ENCODE peak calls at places on chromosome 10, in six cellular contexts. D, Q, N, A, W and V are unnamed samples.

GRCh38 chr10:102729090-102730026 is 14.4 kb upstream of the WBP1L start:
- DNase-seq in D (peak), Q (peak), N (peak), A (peak), W (peak), V (peak)

GRCh38 chr10:121702351-121703320 is 104.4 kb upstream of the FGFR2 start:
- DNase-seq in D (no peak), Q (no peak), N (no peak), A (no peak), W (no peak), V (no peak)

GRCh38 chr10:23643396-23643795 is 204.5 kb downstream of the OTUD1 start:
- DNase-seq in D (no peak), Q (no peak), N (peak), A (no peak), W (no peak), V (no peak)

GRCh38 chr10:129756912-129757861 is 206.9 kb downstream of the EBF3 start:
- DNase-seq in D (peak), Q (no peak), N (peak), A (no peak), W (no peak), V (peak)

GRCh38 chr10:132175401-132175800 is 11.3 kb upstream of the DPYSL4 start:
- DNase-seq in D (no peak), Q (no peak), N (no peak), A (no peak), W (no peak), V (peak)

GRCh38 chr10:62188021-62188616 is 80.5 kb downstream of the RTKN2 start:
- DNase-seq in D (no peak), Q (no peak), N (no peak), A (no peak), W (no peak), V (no peak)

GRCh38 chr10:84188815-84189214 is 5.5 kb upstream of the CDHR1 start:
- DNase-seq in D (peak), Q (no peak), N (no peak), A (no peak), W (no peak), V (no peak)

GRCh38 chr10:125037145-125037544 is 95.2 kb downstream of the ZRANB1 start:
- DNase-seq in D (no peak), Q (no peak), N (no peak), A (no peak), W (no peak), V (no peak)

GRCh38 chr10:102593804-102594079 is 50.5 kb upstream of the TRIM8 start:
- DNase-seq in D (no peak), Q (no peak), N (no peak), A (no peak), W (no peak), V (no peak)

GRCh38 chr10:12687996-12688395 is 313.5 kb downstream of the CCDC3 start:
- DNase-seq in D (no peak), Q (no peak), N (no peak), A (no peak), W (no peak), V (no peak)

GRCh38 chr10:126391162-126391880 is 3.0 kb upstream of the ADAM12 start:
- DNase-seq in D (no peak), Q (peak), N (no peak), A (peak), W (no peak), V (no peak)

GRCh38 chr10:78634389-78634815 is 434.4 kb upstream of the ZMIZ1 start:
- DNase-seq in D (no peak), Q (no peak), N (no peak), A (no peak), W (peak), V (no peak)

GRCh38 chr10:113880236-113880635 is 25.8 kb downstream of the NHLRC2 start:
- DNase-seq in D (no peak), Q (no peak), N (no peak), A (no peak), W (no peak), V (no peak)

GRCh38 chr10:61899045-61899444 is 2.5 kb upstream of the ARID5B start:
- DNase-seq in D (no peak), Q (no peak), N (no peak), A (no peak), W (no peak), V (no peak)

GRCh38 chr10:97737770-97738265 is 890 bp downstream of the ZFYVE27 start:
- DNase-seq in D (no peak), Q (no peak), N (no peak), A (no peak), W (peak), V (no peak)

GRCh38 chr10:7649673-7650330 is 17.0 kb downstream of the ITIH5 start:
- DNase-seq in D (no peak), Q (no peak), N (no peak), A (no peak), W (no peak), V (no peak)

GRCh38 chr10:122139226-122139625 is 131.9 kb upstream of the BTBD16 start:
- DNase-seq in D (no peak), Q (no peak), N (no peak), A (no peak), W (no peak), V (no peak)

GRCh38 chr10:55476129-55476528 is 675.1 kb upstream of the PCDH15 start:
- DNase-seq in D (no peak), Q (no peak), N (no peak), A (no peak), W (no peak), V (no peak)

GRCh38 chr10:26777686-26778085 is 80.2 kb downstream of the PDSS1 start:
- DNase-seq in D (no peak), Q (no peak), N (no peak), A (no peak), W (no peak), V (no peak)

GRCh38 chr10:106267591-106267990 is 896.9 kb downstream of the SORCS1 start:
- DNase-seq in D (peak), Q (no peak), N (no peak), A (no peak), W (no peak), V (no peak)

GRCh38 chr10:94439275-94439861 is 37.0 kb downstream of the TBC1D12 start:
- DNase-seq in D (no peak), Q (no peak), N (no peak), A (no peak), W (no peak), V (no peak)

GRCh38 chr10:101050206-101051069 is 11.4 kb upstream of the KAZALD1 start:
- DNase-seq in D (peak), Q (peak), N (peak), A (peak), W (peak), V (peak)

GRCh38 chr10:31803606-31804195 is 124.9 kb downstream of the ARHGAP12 start:
- DNase-seq in D (no peak), Q (no peak), N (no peak), A (no peak), W (no peak), V (no peak)

GRCh38 chr10:69470463-69471163 is 19.3 kb downstream of the TSPAN15 start:
- DNase-seq in D (no peak), Q (no peak), N (no peak), A (no peak), W (no peak), V (no peak)

GRCh38 chr10:131858583-131859340 is 42.0 kb upstream of the PPP2R2D start:
- DNase-seq in D (peak), Q (no peak), N (no peak), A (no peak), W (no peak), V (no peak)

GRCh38 chr10:128035557-128035973 is 90.7 kb downstream of the MKI67 start:
- DNase-seq in D (peak), Q (peak), N (peak), A (no peak), W (peak), V (peak)

GRCh38 chr10:112026438-112026837 is 157.1 kb downstream of the GPAM start:
- DNase-seq in D (no peak), Q (no peak), N (no peak), A (no peak), W (no peak), V (no peak)

GRCh38 chr10:122165914-122166313 is 105.2 kb upstream of the BTBD16 start:
- DNase-seq in D (peak), Q (no peak), N (no peak), A (no peak), W (no peak), V (no peak)

GRCh38 chr10:8873310-8873709 is 818.8 kb downstream of the GATA3 start:
- DNase-seq in D (no peak), Q (no peak), N (no peak), A (no peak), W (no peak), V (no peak)

GRCh38 chr10:14215601-14216000 is 115.1 kb downstream of the FRMD4A start:
- DNase-seq in D (no peak), Q (no peak), N (no peak), A (no peak), W (no peak), V (no peak)

GRCh38 chr10:133396035-133396624 is 2.2 kb downstream of the MTG1 start:
- DNase-seq in D (peak), Q (no peak), N (no peak), A (peak), W (no peak), V (no peak)

GRCh38 chr10:133391761-133392518 is 2.0 kb upstream of the MTG1 start:
- DNase-seq in D (peak), Q (no peak), N (no peak), A (peak), W (no peak), V (no peak)

GRCh38 chr10:133393401-133394063 is 425 bp upstream of the MTG1 start:
- DNase-seq in D (peak), Q (no peak), N (no peak), A (peak), W (no peak), V (no peak)

GRCh38 chr10:133394801-133395221 is 854 bp downstream of the MTG1 start:
- DNase-seq in D (peak), Q (no peak), N (no peak), A (peak), W (no peak), V (no peak)

DNA sequence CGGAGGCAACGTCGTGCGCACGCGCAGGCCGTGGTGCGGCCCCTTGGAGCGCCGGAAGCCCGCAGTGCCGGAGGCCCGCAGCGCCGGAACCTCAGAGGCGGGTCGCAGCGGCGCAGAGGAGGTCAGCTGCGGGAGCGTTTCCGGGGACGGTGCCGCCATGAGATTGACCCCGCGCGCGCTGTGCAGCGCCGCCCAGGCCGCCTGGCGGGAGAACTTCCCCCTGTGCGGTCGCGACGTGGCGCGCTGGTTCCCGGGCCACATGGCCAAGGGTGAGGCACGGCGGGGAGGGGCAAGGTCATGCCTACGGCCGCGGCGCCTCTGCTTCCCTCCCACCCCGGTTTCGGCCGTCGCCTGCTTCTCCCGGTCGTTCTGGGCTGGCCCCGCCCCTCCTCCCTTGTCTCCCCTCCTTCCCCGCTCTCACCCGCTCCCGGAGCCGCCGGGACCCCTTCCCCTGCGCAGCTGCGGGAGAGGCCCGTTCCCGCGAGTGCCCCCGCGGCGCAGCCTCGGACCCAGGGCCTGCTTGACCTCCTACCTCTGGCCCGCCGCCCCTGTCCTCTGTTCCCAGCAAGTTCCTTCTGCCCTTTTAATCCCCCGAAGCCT is at the start of gene MTG1:
- DNase-seq in D (peak), Q (peak), N (peak), A (peak), W (peak), V (peak)
- TF ChIP-seq CTCF in D (peak), Q (peak), N (no peak), A (peak), W (peak), V (no peak)

DNA sequence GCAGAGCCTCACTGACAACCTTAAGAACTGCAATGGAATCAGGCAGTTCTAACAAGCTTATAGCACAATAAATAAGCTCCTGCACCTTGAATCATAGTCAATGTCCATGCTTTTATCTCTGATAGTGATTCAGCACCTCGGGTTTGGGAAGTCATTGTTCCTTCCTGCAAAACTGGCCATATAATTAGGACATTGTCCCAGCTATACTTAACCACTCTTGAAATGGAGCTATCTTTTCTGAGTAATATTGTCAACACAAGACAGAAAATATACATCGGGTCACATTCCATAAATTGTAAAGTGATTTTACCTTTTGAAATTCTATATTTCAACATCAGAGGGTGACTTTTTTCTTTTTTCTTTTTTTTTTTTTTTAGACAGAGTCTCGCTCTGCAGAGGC is 682.8 kb downstream of the KCNMA1 start:
- DNase-seq in D (no peak), Q (no peak), N (no peak), A (no peak), W (no peak), V (no peak)
- TF ChIP-seq CTCF in D (no peak), Q (no peak), N (no peak), A (no peak), W (no peak), V (no peak)

GRCh38 chr10:42874713-42875387 is 92.3 kb downstream of the BMS1 start:
- DNase-seq in D (no peak), Q (no peak), N (no peak), A (no peak), W (no peak), V (no peak)
- TF ChIP-seq CTCF in D (no peak), Q (no peak), N (no peak), A (no peak), W (no peak), V (no peak)

DNA sequence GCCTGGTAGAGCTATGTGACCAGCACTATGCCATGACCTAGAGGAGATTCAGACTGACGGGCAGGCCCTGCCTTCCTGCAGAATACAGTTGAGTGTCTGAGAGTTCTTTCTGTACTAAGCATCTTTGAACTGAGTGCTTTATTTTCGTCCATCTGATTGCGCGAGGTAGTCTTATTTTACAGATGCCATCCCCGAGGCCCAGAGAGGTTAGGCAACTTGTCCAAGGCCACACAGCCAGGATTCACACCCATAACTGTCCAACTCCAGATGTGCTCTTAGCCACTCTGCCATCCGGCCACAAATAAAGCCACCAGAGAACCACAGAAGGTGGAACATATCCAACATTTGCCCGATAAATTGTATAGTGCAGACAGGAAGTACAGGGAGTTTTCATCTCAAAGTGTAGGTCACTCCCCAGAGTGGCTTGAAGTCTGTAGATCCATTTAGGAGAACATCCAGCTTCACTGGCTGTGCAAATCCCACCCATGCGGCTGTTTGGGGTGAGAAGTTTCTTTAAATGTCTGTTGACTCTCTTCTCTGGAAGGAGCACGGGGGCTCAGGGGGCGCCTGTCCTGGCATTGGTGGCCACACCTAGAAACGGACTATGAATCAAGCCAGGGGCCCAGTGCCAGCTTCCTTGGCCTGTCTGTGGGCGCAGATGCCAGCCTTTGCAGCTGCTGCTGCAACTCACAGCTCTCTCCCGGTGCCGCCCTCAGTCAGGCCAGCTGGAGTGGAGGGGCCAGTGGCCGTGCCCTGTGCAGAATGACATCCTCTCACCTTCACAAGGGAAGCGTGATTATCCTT is 11.1 kb downstream of the CHST3 start:
- DNase-seq in D (peak), Q (no peak), N (no peak), A (no peak), W (no peak), V (no peak)
- TF ChIP-seq CTCF in D (no peak), Q (no peak), N (no peak), A (no peak), W (no peak), V (no peak)

DNA sequence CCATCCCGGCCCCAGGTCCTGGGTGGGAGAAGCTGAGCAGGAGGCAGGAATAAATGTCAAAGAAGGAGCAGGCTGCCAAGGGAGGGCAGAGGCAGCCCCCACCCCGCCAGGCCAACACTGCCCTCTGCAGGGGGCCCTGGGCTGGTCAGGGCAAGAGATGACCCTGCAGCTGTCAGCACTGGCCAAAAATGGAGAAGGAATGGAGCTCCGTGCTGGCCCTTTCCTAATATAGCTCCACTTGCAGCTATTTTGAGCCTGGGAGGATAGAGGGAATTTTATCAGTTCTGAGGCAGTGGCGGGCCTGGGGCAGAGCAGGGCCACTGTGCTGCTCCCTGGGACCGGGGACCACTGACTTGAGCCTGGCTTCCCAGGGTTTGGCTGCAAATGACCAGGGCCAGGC is 16.0 kb downstream of the LDB3 start:
- DNase-seq in D (no peak), Q (peak), N (no peak), A (peak), W (no peak), V (peak)
- TF ChIP-seq CTCF in D (peak), Q (peak), N (no peak), A (no peak), W (peak), V (peak)

GRCh38 chr10:99782447-99783286 is at the start of gene ABCC2:
- DNase-seq in D (no peak), Q (no peak), N (no peak), A (no peak), W (no peak), V (no peak)

GRCh38 chr10:99775850-99776249 is 6.6 kb upstream of the ABCC2 start:
- DNase-seq in D (no peak), Q (no peak), N (no peak), A (no peak), W (no peak), V (no peak)

GRCh38 chr10:99779335-99779734 is 3.1 kb upstream of the ABCC2 start:
- DNase-seq in D (no peak), Q (no peak), N (peak), A (no peak), W (no peak), V (no peak)

GRCh38 chr10:99781734-99782429 is 558 bp upstream of the ABCC2 start:
- DNase-seq in D (no peak), Q (no peak), N (no peak), A (no peak), W (no peak), V (no peak)

DNA sequence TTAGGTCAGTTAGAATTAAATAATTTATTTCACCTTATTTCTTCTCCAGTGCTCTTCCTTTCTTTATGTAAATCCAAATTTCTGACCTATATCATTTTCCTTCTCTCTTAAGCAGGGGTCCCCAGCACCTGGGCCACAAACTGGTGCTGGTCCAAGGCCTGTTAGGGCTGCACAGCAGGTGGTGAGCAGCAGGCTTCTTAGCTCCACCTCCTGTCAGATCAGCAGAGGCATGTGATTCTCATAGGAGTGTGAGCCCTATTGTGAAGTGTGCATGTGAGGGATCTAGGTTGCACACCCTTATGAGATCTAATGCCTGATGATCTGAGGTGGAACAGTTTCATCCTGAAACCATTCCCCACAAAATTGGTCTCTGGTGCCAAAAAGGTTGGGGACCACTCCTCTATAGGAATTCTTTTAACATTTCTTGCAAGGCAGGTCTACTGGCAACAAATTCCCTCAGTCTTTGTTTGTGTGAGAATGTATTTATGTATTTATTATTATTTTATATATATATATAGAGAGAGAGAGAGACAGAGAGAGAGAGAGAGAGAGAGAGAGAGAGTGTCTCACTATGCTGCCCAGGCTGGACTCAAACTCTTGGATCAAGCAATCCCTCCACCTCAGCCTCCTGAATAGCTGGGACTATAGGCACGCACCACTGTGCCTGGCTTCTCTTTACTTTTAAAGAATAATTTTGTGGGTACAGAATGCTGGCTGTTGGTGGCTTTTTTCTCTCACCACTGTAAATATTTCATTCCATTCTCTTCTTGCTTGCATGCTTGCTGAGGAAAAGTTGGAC is 4.3 kb upstream of the ABCC2 start:
- DNase-seq in D (no peak), Q (no peak), N (peak), A (no peak), W (no peak), V (no peak)
- TF ChIP-seq CTCF in D (no peak), Q (no peak), N (no peak), A (no peak), W (no peak), V (no peak)

DNA sequence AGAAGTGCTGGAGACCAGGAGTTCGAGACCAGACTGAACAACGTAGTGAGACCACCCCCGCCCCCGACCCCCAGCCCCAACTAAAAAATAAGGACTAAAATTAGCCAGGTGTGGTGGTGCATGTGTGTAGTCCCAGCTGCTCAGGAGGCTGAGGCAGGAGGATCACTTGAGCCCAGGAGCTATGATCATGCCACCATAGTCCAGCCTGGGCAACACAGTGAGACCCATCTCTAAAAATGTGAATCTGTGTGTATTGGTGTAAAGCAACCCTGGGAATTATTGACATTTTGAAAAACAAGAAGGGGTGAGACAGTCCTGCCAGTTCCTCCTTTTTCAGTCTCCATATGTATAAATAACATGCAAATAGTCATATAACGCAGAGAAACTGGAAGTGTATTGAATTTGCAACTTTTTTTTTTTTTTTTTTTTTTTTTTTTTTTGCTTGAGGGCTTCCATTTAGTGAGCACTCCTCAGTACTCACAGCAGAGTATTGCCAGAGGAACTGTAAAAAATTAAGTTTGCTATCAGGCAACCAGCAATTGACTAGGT is 3.4 kb upstream of the ITGB1 start:
- DNase-seq in D (no peak), Q (no peak), N (no peak), A (no peak), W (no peak), V (no peak)
- TF ChIP-seq CTCF in D (no peak), Q (no peak), N (no peak), A (no peak), W (no peak), V (no peak)